ENCODE peak calls at places on chromosomes 7 and 10, in six cellular contexts. One of them, this sample, is unnamed.

GRCh38 chr7:27689045-27689877 is 26.6 kb upstream of the HIBADH start:
- DNase-seq in NB4: peak; percentile 88
- DNase-seq in type B pancreatic cell: no peak
- DNase-seq in GM12865: peak; percentile 46
- DNase-seq in AG10803: peak; percentile 61
- DNase-seq in HFFc6: peak; percentile 19
- DNase-seq in this sample: no peak

GRCh38 chr10:2928219-2928840 is 139.0 kb upstream of the PFKP start:
- DNase-seq in AG10803: peak; percentile 45
- DNase-seq in type B pancreatic cell: no peak
- DNase-seq in HFFc6: peak; percentile 26
- DNase-seq in NB4: peak; percentile 72
- DNase-seq in GM12865: peak; percentile 73
- DNase-seq in this sample: peak; percentile 56

GRCh38 chr10:107054469-107055156 is 109.9 kb downstream of the SORCS1 start:
- DNase-seq in GM12865: no peak
- DNase-seq in AG10803: no peak
- DNase-seq in type B pancreatic cell: no peak
- DNase-seq in NB4: no peak
- DNase-seq in HFFc6: no peak
- DNase-seq in this sample: no peak

GRCh38 chr10:102347236-102347828 is 48.2 kb upstream of the NFKB2 start:
- DNase-seq in type B pancreatic cell: no peak
- DNase-seq in AG10803: peak; percentile 42
- DNase-seq in HFFc6: peak; percentile 42
- DNase-seq in NB4: peak; percentile 27
- DNase-seq in GM12865: peak; percentile 14
- DNase-seq in this sample: no peak

GRCh38 chr10:46228076-46229071 is 58.4 kb upstream of the ANTXRL start:
- DNase-seq in GM12865: peak; percentile 62
- DNase-seq in type B pancreatic cell: peak; percentile 80
- DNase-seq in NB4: peak; percentile 88
- DNase-seq in HFFc6: peak; percentile 71
- DNase-seq in AG10803: peak; percentile 66
- DNase-seq in this sample: peak; percentile 48

GRCh38 chr7:12281026-12281425 is 69.9 kb downstream of the TMEM106B start:
- DNase-seq in NB4: no peak
- DNase-seq in HFFc6: no peak
- DNase-seq in GM12865: no peak
- DNase-seq in type B pancreatic cell: no peak
- DNase-seq in AG10803: no peak
- DNase-seq in this sample: no peak

GRCh38 chr10:54284526-54285193 is 516.4 kb downstream of the PCDH15 start:
- DNase-seq in GM12865: no peak
- DNase-seq in NB4: peak; percentile 2
- DNase-seq in type B pancreatic cell: no peak
- DNase-seq in AG10803: no peak
- DNase-seq in HFFc6: no peak
- DNase-seq in this sample: no peak

GRCh38 chr10:24806262-24806661 is 82.6 kb upstream of the ARHGAP21 start:
- DNase-seq in type B pancreatic cell: no peak
- DNase-seq in HFFc6: no peak
- DNase-seq in GM12865: no peak
- DNase-seq in AG10803: no peak
- DNase-seq in NB4: no peak
- DNase-seq in this sample: no peak

GRCh38 chr10:3169271-3169670 is 3.3 kb downstream of the PITRM1 start:
- DNase-seq in GM12865: no peak
- DNase-seq in NB4: no peak
- DNase-seq in HFFc6: no peak
- DNase-seq in type B pancreatic cell: no peak
- DNase-seq in AG10803: no peak
- DNase-seq in this sample: no peak

GRCh38 chr10:70348228-70348850 is 34.1 kb downstream of the LRRC20 start:
- DNase-seq in type B pancreatic cell: no peak
- DNase-seq in NB4: peak; percentile 90
- DNase-seq in GM12865: peak; percentile 57
- DNase-seq in HFFc6: no peak
- DNase-seq in AG10803: peak; percentile 13
- DNase-seq in this sample: no peak

GRCh38 chr10:46092523-46093195 is 46.6 kb upstream of the MSMB start:
- DNase-seq in type B pancreatic cell: no peak
- DNase-seq in HFFc6: no peak
- DNase-seq in AG10803: no peak
- DNase-seq in GM12865: peak; percentile 42
- DNase-seq in NB4: peak; percentile 73
- DNase-seq in this sample: no peak

GRCh38 chr7:5266148-5267028 is 16.4 kb upstream of the SLC29A4 start:
- DNase-seq in HFFc6: no peak
- DNase-seq in AG10803: no peak
- DNase-seq in type B pancreatic cell: no peak
- DNase-seq in GM12865: no peak
- DNase-seq in NB4: peak; percentile 42
- DNase-seq in this sample: no peak

GRCh38 chr7:22726849-22727792 is at the start of gene IL6:
- DNase-seq in AG10803: peak; percentile 98
- DNase-seq in GM12865: no peak
- DNase-seq in type B pancreatic cell: no peak
- DNase-seq in HFFc6: peak; percentile 96
- DNase-seq in NB4: peak; percentile 46
- DNase-seq in this sample: peak; percentile 77

GRCh38 chr7:148773344-148773743 is 74.6 kb downstream of the CUL1 start:
- DNase-seq in type B pancreatic cell: no peak
- DNase-seq in GM12865: peak; percentile 56
- DNase-seq in HFFc6: no peak
- DNase-seq in NB4: peak; percentile 96
- DNase-seq in AG10803: no peak
- DNase-seq in this sample: no peak

GRCh38 chr10:60728056-60728455 is 50.2 kb upstream of the CDK1 start:
- DNase-seq in NB4: no peak
- DNase-seq in HFFc6: no peak
- DNase-seq in GM12865: no peak
- DNase-seq in AG10803: no peak
- DNase-seq in type B pancreatic cell: no peak
- DNase-seq in this sample: no peak

GRCh38 chr10:106189254-106189653 is 975.3 kb downstream of the SORCS1 start:
- DNase-seq in NB4: peak; percentile 53
- DNase-seq in HFFc6: no peak
- DNase-seq in type B pancreatic cell: no peak
- DNase-seq in AG10803: peak; percentile 32
- DNase-seq in GM12865: peak; percentile 57
- DNase-seq in this sample: no peak

GRCh38 chr7:35454575-35455385 is 200.9 kb upstream of the TBX20 start:
- DNase-seq in GM12865: no peak
- DNase-seq in AG10803: no peak
- DNase-seq in NB4: no peak
- DNase-seq in HFFc6: no peak
- DNase-seq in type B pancreatic cell: no peak
- DNase-seq in this sample: no peak

GRCh38 chr7:152853236-152853635 is 93.7 kb downstream of the ACTR3B start:
- DNase-seq in NB4: no peak
- DNase-seq in GM12865: no peak
- DNase-seq in AG10803: no peak
- DNase-seq in type B pancreatic cell: no peak
- DNase-seq in HFFc6: no peak
- DNase-seq in this sample: no peak

GRCh38 chr10:1434912-1435692 is 302.2 kb downstream of the ADARB2 start:
- DNase-seq in HFFc6: no peak
- DNase-seq in type B pancreatic cell: no peak
- DNase-seq in NB4: no peak
- DNase-seq in AG10803: no peak
- DNase-seq in GM12865: no peak
- DNase-seq in this sample: no peak

GRCh38 chr10:23088609-23089008 is 6.8 kb upstream of the MSRB2 start:
- DNase-seq in NB4: no peak
- DNase-seq in type B pancreatic cell: no peak
- DNase-seq in AG10803: peak; percentile 3
- DNase-seq in GM12865: no peak
- DNase-seq in HFFc6: no peak
- DNase-seq in this sample: no peak

GRCh38 chr7:6096581-6096980 is 65.4 kb downstream of the ANKRD61 start:
- DNase-seq in type B pancreatic cell: no peak
- DNase-seq in HFFc6: no peak
- DNase-seq in AG10803: no peak
- DNase-seq in GM12865: no peak
- DNase-seq in NB4: no peak
- DNase-seq in this sample: no peak

GRCh38 chr7:125668321-125668993 is 738.8 kb upstream of the POT1 start:
- DNase-seq in type B pancreatic cell: no peak
- DNase-seq in HFFc6: no peak
- DNase-seq in NB4: no peak
- DNase-seq in GM12865: no peak
- DNase-seq in AG10803: no peak
- DNase-seq in this sample: no peak

GRCh38 chr7:116316838-116317612 is 106.7 kb downstream of the TES start:
- DNase-seq in NB4: no peak
- DNase-seq in HFFc6: peak; percentile 99
- DNase-seq in type B pancreatic cell: no peak
- DNase-seq in GM12865: peak; percentile 88
- DNase-seq in AG10803: peak; percentile 99
- DNase-seq in this sample: no peak

GRCh38 chr7:42104231-42104630 is 132.8 kb downstream of the GLI3 start:
- DNase-seq in type B pancreatic cell: no peak
- DNase-seq in AG10803: peak; percentile 50
- DNase-seq in HFFc6: no peak
- DNase-seq in NB4: no peak
- DNase-seq in GM12865: no peak
- DNase-seq in this sample: no peak

GRCh38 chr10:77531441-77532001 is 106.1 kb downstream of the KCNMA1 start:
- DNase-seq in type B pancreatic cell: no peak
- DNase-seq in HFFc6: peak; percentile 90
- DNase-seq in AG10803: peak; percentile 79
- DNase-seq in NB4: peak; percentile 58
- DNase-seq in GM12865: peak; percentile 46
- DNase-seq in this sample: no peak

GRCh38 chr7:35725280-35725680 is 30.3 kb upstream of the HERPUD2 start:
- DNase-seq in AG10803: no peak
- DNase-seq in NB4: peak; percentile 37
- DNase-seq in HFFc6: no peak
- DNase-seq in GM12865: peak; percentile 99
- DNase-seq in type B pancreatic cell: no peak
- DNase-seq in this sample: no peak

GRCh38 chr10:115772606-115773005 is 500.4 kb downstream of the GFRA1 start:
- DNase-seq in GM12865: no peak
- DNase-seq in NB4: no peak
- DNase-seq in HFFc6: peak; percentile 85
- DNase-seq in type B pancreatic cell: no peak
- DNase-seq in AG10803: peak; percentile 61
- DNase-seq in this sample: no peak

DNA sequence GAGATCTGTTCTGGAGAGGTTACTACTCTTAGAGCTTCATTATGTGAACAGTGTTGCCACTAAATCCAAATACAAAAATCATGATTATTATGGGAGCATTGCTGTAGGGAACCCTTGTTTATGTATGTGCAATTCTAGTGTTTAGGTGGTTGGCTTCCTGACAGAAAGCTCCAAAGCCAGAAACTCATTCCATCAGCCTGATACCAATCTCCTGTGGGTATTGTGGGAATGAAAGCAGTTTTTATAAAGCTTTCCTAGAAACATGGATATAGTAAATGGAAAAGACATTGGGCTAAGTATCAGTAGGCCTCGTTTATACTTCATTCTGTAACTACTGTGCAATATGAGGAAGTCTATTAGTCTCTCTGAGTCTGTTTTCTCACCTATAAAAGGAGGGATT is 6.4 kb downstream of the SDK1 start:
- DNase-seq in HFFc6: no peak
- DNase-seq in NB4: no peak
- DNase-seq in GM12865: no peak
- DNase-seq in AG10803: no peak
- DNase-seq in type B pancreatic cell: no peak
- DNase-seq in this sample: no peak
- TF ChIP-seq CTCF in HFFc6: no peak
- TF ChIP-seq CTCF in NB4: no peak
- TF ChIP-seq CTCF in GM12865: no peak
- TF ChIP-seq CTCF in AG10803: no peak
- TF ChIP-seq CTCF in type B pancreatic cell: no peak
- TF ChIP-seq CTCF in this sample: no peak

GRCh38 chr7:57363321-57363720 is 86.7 kb upstream of the ZNF716 start:
- DNase-seq in HFFc6: no peak
- DNase-seq in AG10803: no peak
- DNase-seq in type B pancreatic cell: no peak
- DNase-seq in GM12865: no peak
- DNase-seq in NB4: no peak
- DNase-seq in this sample: no peak
- TF ChIP-seq CTCF in HFFc6: no peak
- TF ChIP-seq CTCF in AG10803: no peak
- TF ChIP-seq CTCF in type B pancreatic cell: no peak
- TF ChIP-seq CTCF in GM12865: no peak
- TF ChIP-seq CTCF in NB4: no peak
- TF ChIP-seq CTCF in this sample: no peak

GRCh38 chr10:48363617-48364355 is 57.3 kb downstream of the MAPK8 start:
- DNase-seq in HFFc6: peak; percentile 77
- DNase-seq in GM12865: peak; percentile 74
- DNase-seq in NB4: peak; percentile 76
- DNase-seq in AG10803: peak; percentile 76
- DNase-seq in type B pancreatic cell: no peak
- DNase-seq in this sample: no peak
- TF ChIP-seq CTCF in HFFc6: peak; percentile 85
- TF ChIP-seq CTCF in GM12865: peak; percentile 66
- TF ChIP-seq CTCF in NB4: peak; percentile 52
- TF ChIP-seq CTCF in AG10803: peak; percentile 87
- TF ChIP-seq CTCF in type B pancreatic cell: peak; percentile 79
- TF ChIP-seq CTCF in this sample: no peak

DNA sequence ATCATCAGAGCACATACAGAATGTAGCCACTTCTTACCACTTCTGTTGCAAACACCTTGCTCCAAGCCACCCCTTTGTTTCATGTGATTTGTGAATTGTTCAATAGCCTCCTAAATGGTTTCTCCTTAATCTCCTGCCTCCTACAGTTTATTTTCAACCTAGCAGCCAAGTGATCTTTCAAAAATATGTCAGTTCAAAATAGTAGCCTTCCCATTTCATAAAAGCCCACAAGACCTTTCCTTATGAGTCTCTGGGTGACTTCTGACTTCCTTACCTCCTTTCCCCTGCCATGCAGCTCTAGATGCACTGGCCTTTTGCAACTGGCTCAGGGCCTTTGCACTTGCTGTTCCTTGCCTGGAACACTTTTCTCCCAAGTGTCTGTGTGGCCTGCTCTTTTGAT is 4.8 kb downstream of the MINDY4 start:
- DNase-seq in NB4: no peak
- DNase-seq in GM12865: no peak
- DNase-seq in AG10803: no peak
- DNase-seq in HFFc6: no peak
- DNase-seq in type B pancreatic cell: no peak
- DNase-seq in this sample: no peak
- TF ChIP-seq CTCF in NB4: no peak
- TF ChIP-seq CTCF in GM12865: no peak
- TF ChIP-seq CTCF in AG10803: no peak
- TF ChIP-seq CTCF in HFFc6: no peak
- TF ChIP-seq CTCF in type B pancreatic cell: no peak
- TF ChIP-seq CTCF in this sample: no peak

GRCh38 chr7:72334066-72334465 is 78.1 kb downstream of the CALN1 start:
- DNase-seq in AG10803: no peak
- DNase-seq in NB4: peak; percentile 26
- DNase-seq in HFFc6: no peak
- DNase-seq in type B pancreatic cell: peak; percentile 15
- DNase-seq in GM12865: peak; percentile 17
- DNase-seq in this sample: no peak
- TF ChIP-seq CTCF in AG10803: no peak
- TF ChIP-seq CTCF in NB4: peak; percentile 63
- TF ChIP-seq CTCF in HFFc6: peak; percentile 12
- TF ChIP-seq CTCF in type B pancreatic cell: peak; percentile 62
- TF ChIP-seq CTCF in GM12865: peak; percentile 36
- TF ChIP-seq CTCF in this sample: no peak

This sample was measured in mesothelial cell of epicardium.